ENCODE peak calls at places on chromosomes 13 and 19, in five cellular contexts. One of them, this sample, is unnamed.

GRCh38 chr13:78137404-78138142 is 218.9 kb upstream of the EDNRB start:
- DNase-seq in AG04450: peak
- DNase-seq in right cardiac atrium: no peak
- DNase-seq in activated naive CD4-positive, alpha-beta T cell treated with anti-CD3 and anti-CD28 coated beads, Interleukin-2, amount 50 U/mL, for 72 hours: no peak
- DNase-seq in C1 segment of cervical spinal cord: no peak
- DNase-seq in this sample: no peak

GRCh38 chr19:49017041-49017665 is at the start of gene LHB:
- DNase-seq in AG04450: no peak
- DNase-seq in right cardiac atrium: no peak
- DNase-seq in activated naive CD4-positive, alpha-beta T cell treated with anti-CD3 and anti-CD28 coated beads, Interleukin-2, amount 50 U/mL, for 72 hours: no peak
- DNase-seq in C1 segment of cervical spinal cord: no peak
- DNase-seq in this sample: no peak

GRCh38 chr19:14005381-14006084 is 587 bp downstream of the RFX1 start:
- DNase-seq in AG04450: peak
- DNase-seq in right cardiac atrium: peak
- DNase-seq in activated naive CD4-positive, alpha-beta T cell treated with anti-CD3 and anti-CD28 coated beads, Interleukin-2, amount 50 U/mL, for 72 hours: peak
- DNase-seq in C1 segment of cervical spinal cord: peak
- DNase-seq in this sample: peak

GRCh38 chr19:12946092-12946845 is 607 bp downstream of the RAD23A start:
- DNase-seq in AG04450: peak
- DNase-seq in right cardiac atrium: peak
- DNase-seq in activated naive CD4-positive, alpha-beta T cell treated with anti-CD3 and anti-CD28 coated beads, Interleukin-2, amount 50 U/mL, for 72 hours: no peak
- DNase-seq in C1 segment of cervical spinal cord: no peak
- DNase-seq in this sample: peak

GRCh38 chr13:109779074-109779473 is 7.3 kb downstream of the IRS2 start:
- DNase-seq in AG04450: no peak
- DNase-seq in right cardiac atrium: peak
- DNase-seq in activated naive CD4-positive, alpha-beta T cell treated with anti-CD3 and anti-CD28 coated beads, Interleukin-2, amount 50 U/mL, for 72 hours: no peak
- DNase-seq in C1 segment of cervical spinal cord: no peak
- DNase-seq in this sample: no peak

GRCh38 chr19:1098177-1099051 is 3.2 kb upstream of the POLR2E start:
- DNase-seq in AG04450: no peak
- DNase-seq in right cardiac atrium: peak
- DNase-seq in activated naive CD4-positive, alpha-beta T cell treated with anti-CD3 and anti-CD28 coated beads, Interleukin-2, amount 50 U/mL, for 72 hours: no peak
- DNase-seq in C1 segment of cervical spinal cord: no peak
- DNase-seq in this sample: no peak

GRCh38 chr19:35090160-35090794 is 25.3 kb upstream of the FXYD3 start:
- DNase-seq in AG04450: no peak
- DNase-seq in right cardiac atrium: no peak
- DNase-seq in activated naive CD4-positive, alpha-beta T cell treated with anti-CD3 and anti-CD28 coated beads, Interleukin-2, amount 50 U/mL, for 72 hours: no peak
- DNase-seq in C1 segment of cervical spinal cord: peak
- DNase-seq in this sample: peak

GRCh38 chr19:11736696-11737095 is 2.0 kb downstream of the ZNF823 start:
- DNase-seq in AG04450: no peak
- DNase-seq in right cardiac atrium: peak
- DNase-seq in activated naive CD4-positive, alpha-beta T cell treated with anti-CD3 and anti-CD28 coated beads, Interleukin-2, amount 50 U/mL, for 72 hours: no peak
- DNase-seq in C1 segment of cervical spinal cord: no peak
- DNase-seq in this sample: no peak

GRCh38 chr19:19257836-19258588 is 15.1 kb downstream of the TM6SF2 start:
- DNase-seq in AG04450: no peak
- DNase-seq in right cardiac atrium: no peak
- DNase-seq in activated naive CD4-positive, alpha-beta T cell treated with anti-CD3 and anti-CD28 coated beads, Interleukin-2, amount 50 U/mL, for 72 hours: no peak
- DNase-seq in C1 segment of cervical spinal cord: no peak
- DNase-seq in this sample: no peak

GRCh38 chr13:55359067-55359466 is 1781.7 kb upstream of the PRR20A start:
- DNase-seq in AG04450: no peak
- DNase-seq in right cardiac atrium: no peak
- DNase-seq in activated naive CD4-positive, alpha-beta T cell treated with anti-CD3 and anti-CD28 coated beads, Interleukin-2, amount 50 U/mL, for 72 hours: no peak
- DNase-seq in C1 segment of cervical spinal cord: no peak
- DNase-seq in this sample: no peak

GRCh38 chr19:51904331-51905165 is at the start of gene ZNF649:
- DNase-seq in AG04450: peak
- DNase-seq in right cardiac atrium: peak
- DNase-seq in activated naive CD4-positive, alpha-beta T cell treated with anti-CD3 and anti-CD28 coated beads, Interleukin-2, amount 50 U/mL, for 72 hours: peak
- DNase-seq in C1 segment of cervical spinal cord: peak
- DNase-seq in this sample: peak

GRCh38 chr13:63048648-63049047 is 1633.0 kb upstream of the PCDH20 start:
- DNase-seq in AG04450: no peak
- DNase-seq in right cardiac atrium: no peak
- DNase-seq in activated naive CD4-positive, alpha-beta T cell treated with anti-CD3 and anti-CD28 coated beads, Interleukin-2, amount 50 U/mL, for 72 hours: no peak
- DNase-seq in C1 segment of cervical spinal cord: no peak
- DNase-seq in this sample: no peak

GRCh38 chr19:49997709-49998108 is 27.5 kb downstream of the VRK3 start:
- DNase-seq in AG04450: no peak
- DNase-seq in right cardiac atrium: no peak
- DNase-seq in activated naive CD4-positive, alpha-beta T cell treated with anti-CD3 and anti-CD28 coated beads, Interleukin-2, amount 50 U/mL, for 72 hours: no peak
- DNase-seq in C1 segment of cervical spinal cord: no peak
- DNase-seq in this sample: no peak

This sample was measured in substantia nigra.